ENCODE peak calls at places on chromosomes 5 and 9, in four cellular contexts. Z is H1, X is HepG2, B is K562. A is an unnamed sample.

GRCh38 chr9:22307013-22307711 is 139.5 kb upstream of the DMRTA1 start:
- DNase-seq in Z (no peak), X (peak; percentile 43), B (no peak), A (peak; percentile 54)

GRCh38 chr5:37637165-37637845 is 202.5 kb downstream of the GDNF start:
- DNase-seq in Z (no peak), X (no peak), B (no peak), A (no peak)

GRCh38 chr5:54251981-54252380 is 58.4 kb downstream of the ARL15 start:
- DNase-seq in Z (no peak), X (no peak), B (no peak), A (no peak)

GRCh38 chr5:16152601-16153568 is 26.7 kb downstream of the MARCHF11 start:
- DNase-seq in Z (no peak), X (no peak), B (no peak), A (no peak)

GRCh38 chr5:76175051-76175666 is 92.0 kb downstream of the SV2C start:
- DNase-seq in Z (peak; percentile 71), X (peak; percentile 48), B (peak; percentile 68), A (peak; percentile 46)

GRCh38 chr5:67246108-67246507 is 49.5 kb upstream of the CD180 start:
- DNase-seq in Z (no peak), X (peak; percentile 49), B (peak; percentile 25), A (peak; percentile 53)

GRCh38 chr5:180324633-180324955 is 28.5 kb downstream of the GFPT2 start:
- DNase-seq in Z (no peak), X (no peak), B (no peak), A (no peak)

GRCh38 chr5:155332618-155333017 is 319.1 kb downstream of the KIF4B start:
- DNase-seq in Z (no peak), X (no peak), B (no peak), A (no peak)

GRCh38 chr9:128051932-128052734 is 15.0 kb downstream of the NAIF1 start:
- DNase-seq in Z (no peak), X (no peak), B (no peak), A (peak; percentile 77)

GRCh38 chr9:90965141-90965910 is 163.7 kb downstream of the SYK start:
- DNase-seq in Z (no peak), X (no peak), B (no peak), A (no peak)

GRCh38 chr9:2872941-2873323 is 29.0 kb upstream of the PUM3 start:
- DNase-seq in Z (no peak), X (no peak), B (no peak), A (no peak)

GRCh38 chr5:160199410-160199911 is 29.8 kb upstream of the FABP6 start:
- DNase-seq in Z (peak; percentile 93), X (no peak), B (peak; percentile 89), A (no peak)

GRCh38 chr5:173016621-173017046 is 33.1 kb downstream of the ATP6V0E1 start:
- DNase-seq in Z (no peak), X (peak; percentile 84), B (no peak), A (peak; percentile 79)

GRCh38 chr9:127154390-127155191 is 32.2 kb upstream of the ANGPTL2 start:
- DNase-seq in Z (peak; percentile 33), X (no peak), B (no peak), A (no peak)

GRCh38 chr9:114314881-114315722 is 7.8 kb upstream of the ORM1 start:
- DNase-seq in Z (peak; percentile 40), X (no peak), B (no peak), A (no peak)

GRCh38 chr5:113824307-113824706 is 310.8 kb downstream of the YTHDC2 start:
- DNase-seq in Z (no peak), X (no peak), B (no peak), A (peak; percentile 10)

GRCh38 chr5:67147768-67148167 is 48.8 kb downstream of the CD180 start:
- DNase-seq in Z (no peak), X (peak; percentile 19), B (no peak), A (no peak)

GRCh38 chr5:180950291-180950949 is 38.2 kb upstream of the BTNL3 start:
- DNase-seq in Z (no peak), X (no peak), B (no peak), A (no peak)

GRCh38 chr5:128539038-128539429 is 989 bp upstream of the FBN2 start:
- DNase-seq in Z (no peak), X (no peak), B (no peak), A (no peak)

GRCh38 chr5:36730537-36731216 is 124.3 kb downstream of the SLC1A3 start:
- DNase-seq in Z (no peak), X (no peak), B (no peak), A (no peak)

GRCh38 chr9:26058111-26058895 is 380.1 kb upstream of the TUSC1 start:
- DNase-seq in Z (no peak), X (no peak), B (no peak), A (no peak)

GRCh38 chr5:28391277-28391676 is 1352.9 kb upstream of the CDH9 start:
- DNase-seq in Z (no peak), X (no peak), B (no peak), A (no peak)

GRCh38 chr9:5326893-5327548 is 12.7 kb downstream of the RLN1 start:
- DNase-seq in Z (peak; percentile 64), X (peak; percentile 1), B (no peak), A (no peak)

GRCh38 chr5:144778546-144778945 is 607.9 kb downstream of the KCTD16 start:
- DNase-seq in Z (no peak), X (no peak), B (no peak), A (no peak)

GRCh38 chr5:8848997-8849585 is 696.8 kb downstream of the SEMA5A start:
- DNase-seq in Z (no peak), X (no peak), B (no peak), A (no peak)

GRCh38 chr9:712643-713042 is 128.9 kb upstream of the DMRT1 start:
- DNase-seq in Z (no peak), X (no peak), B (no peak), A (no peak)

GRCh38 chr5:91016322-91016721 is 366.8 kb downstream of the ARRDC3 start:
- DNase-seq in Z (no peak), X (no peak), B (no peak), A (no peak)

GRCh38 chr9:1005043-1005667 is 28.7 kb downstream of the DMRT3 start:
- DNase-seq in Z (no peak), X (peak; percentile 47), B (peak; percentile 7), A (peak; percentile 24)

GRCh38 chr5:37823433-37824152 is 16.2 kb downstream of the GDNF start:
- DNase-seq in Z (no peak), X (no peak), B (no peak), A (no peak)

GRCh38 chr5:137091473-137091872 is 407.7 kb downstream of the SPOCK1 start:
- DNase-seq in Z (no peak), X (no peak), B (no peak), A (no peak)

DNA sequence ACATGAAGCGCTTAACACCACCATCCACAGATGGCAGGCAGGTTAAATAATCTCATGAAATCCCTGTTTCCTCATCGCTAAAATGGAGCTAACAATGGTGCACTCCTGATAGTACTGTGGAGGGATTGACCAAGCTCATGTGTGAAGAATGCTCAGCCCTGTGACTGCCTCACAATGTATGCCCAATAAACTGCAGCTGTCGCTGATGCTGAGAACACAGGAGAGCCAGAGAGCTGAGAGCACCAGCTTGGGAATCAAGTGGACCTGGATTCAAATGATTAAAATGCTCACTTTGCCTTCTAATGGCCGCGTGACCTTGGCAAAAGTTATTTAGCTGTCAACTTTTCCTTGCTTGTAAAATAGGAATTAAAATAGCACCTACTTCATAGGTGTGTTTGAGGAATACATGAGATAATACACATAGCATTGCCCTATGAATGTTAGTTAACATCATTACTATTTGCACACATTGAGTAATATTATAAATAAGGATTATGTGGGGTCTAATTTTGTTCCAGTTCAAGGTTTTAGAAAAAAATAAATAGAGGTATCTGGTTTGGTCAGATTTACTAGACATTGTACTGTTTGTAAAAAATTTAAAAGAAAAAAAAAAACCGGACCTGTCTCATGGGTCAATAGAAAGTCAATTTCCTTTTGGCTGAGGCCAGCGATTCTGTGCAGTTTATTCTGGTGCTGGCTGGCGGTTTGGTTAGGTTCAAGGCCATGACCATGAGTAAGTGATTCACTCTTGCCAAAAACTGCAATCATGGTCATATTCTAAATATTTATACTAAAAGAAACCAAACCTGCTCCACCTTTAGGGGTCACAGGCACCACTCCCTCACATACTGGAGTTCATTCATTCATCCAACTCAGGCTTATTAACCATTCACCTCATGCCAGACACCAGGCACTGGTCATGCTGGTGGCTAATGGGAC is 101.3 kb downstream of the SH3TC2 start:
- DNase-seq in Z (no peak), X (no peak), B (no peak), A (no peak)
- TF ChIP-seq SP1 in Z (no peak), X (no peak), B (no peak), A (no peak)

DNA sequence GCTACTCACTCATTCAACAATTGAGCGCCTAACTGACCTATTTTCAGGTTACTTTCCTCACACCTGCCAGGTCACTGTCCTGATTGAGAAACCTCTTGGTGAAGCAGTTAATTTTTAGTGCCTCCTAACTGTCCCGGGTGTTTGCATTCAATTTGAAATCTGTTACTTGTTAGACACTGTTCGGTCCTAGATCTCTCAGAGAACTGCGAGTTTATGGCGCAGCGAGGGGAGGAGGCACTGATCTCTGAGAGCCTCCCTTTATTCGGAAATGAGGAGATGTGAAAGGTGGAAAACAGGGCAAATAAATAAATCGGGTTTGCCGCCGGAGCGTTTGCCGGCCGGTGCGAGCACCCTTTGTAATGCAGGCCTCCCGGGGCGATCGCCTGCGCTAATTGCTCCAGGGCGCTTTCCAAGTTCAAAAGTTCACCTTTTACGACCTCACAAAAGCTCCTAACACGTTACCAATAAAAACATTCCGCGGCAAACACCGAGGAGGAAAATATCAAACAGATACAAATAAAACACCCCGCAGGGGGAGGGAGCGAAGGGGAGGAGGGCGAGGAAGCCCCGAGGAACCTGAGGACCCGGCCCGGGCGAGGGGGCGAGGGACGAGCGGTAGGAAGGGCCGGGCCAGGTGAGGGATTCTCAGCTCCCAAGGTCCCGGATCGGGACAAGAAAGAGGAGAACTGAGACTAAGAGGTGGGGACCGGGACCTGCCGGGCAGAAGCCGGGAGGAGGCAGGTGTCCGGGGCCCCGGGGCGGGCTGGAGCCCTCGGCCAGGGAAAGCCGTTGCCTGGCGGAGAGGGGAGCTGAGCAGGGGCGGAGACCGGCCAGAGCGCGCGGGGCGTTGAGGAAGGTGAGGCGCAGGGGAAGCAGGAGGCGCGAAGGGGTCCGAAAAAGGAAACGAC is 1.4 kb downstream of the NR6A1 start:
- DNase-seq in Z (peak; percentile 82), X (peak; percentile 51), B (peak; percentile 44), A (peak; percentile 85)
- TF ChIP-seq EZH2 in Z (no peak), X (no peak), B (no peak), A (no peak)

GRCh38 chr5:135830384-135831275 is 3.8 kb upstream of the SLC25A48 start:
- DNase-seq in Z (no peak), X (no peak), B (no peak), A (no peak)

GRCh38 chr5:135827965-135828792 is 6.3 kb upstream of the SLC25A48 start:
- DNase-seq in Z (no peak), X (no peak), B (no peak), A (no peak)

GRCh38 chr5:135828793-135829150 is 5.7 kb upstream of the SLC25A48 start:
- DNase-seq in Z (no peak), X (no peak), B (no peak), A (no peak)

GRCh38 chr5:135829179-135829578 is 5.3 kb upstream of the SLC25A48 start:
- DNase-seq in Z (no peak), X (no peak), B (no peak), A (no peak)

GRCh38 chr5:135829681-135830383 is 4.6 kb upstream of the SLC25A48 start:
- DNase-seq in Z (peak; percentile 86), X (peak; percentile 20), B (peak; percentile 78), A (peak; percentile 63)
- TF ChIP-seq POLR2A in Z (no peak), X (no peak), B (no peak), A (no peak)

DNA sequence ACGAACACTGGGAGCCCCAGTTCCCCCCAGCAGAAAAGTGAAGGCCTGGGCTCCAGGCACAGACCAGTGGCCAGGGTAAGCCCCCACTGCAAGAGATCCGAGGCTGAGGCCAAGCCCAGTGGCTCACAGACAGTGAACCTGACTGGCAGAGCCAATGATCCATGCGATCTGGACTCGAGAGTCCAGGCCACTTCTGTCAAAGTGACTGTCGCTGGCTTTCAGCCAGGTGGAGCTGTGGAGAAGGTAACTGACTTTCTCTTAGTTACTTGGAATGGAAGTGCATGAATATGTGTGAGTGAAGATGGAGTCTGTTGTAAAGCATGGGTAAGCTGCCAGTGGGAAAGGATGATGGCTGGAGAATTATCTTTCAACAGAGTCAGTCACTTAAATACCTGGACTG is 99.7 kb downstream of the GOLPH3 start:
- DNase-seq in Z (no peak), X (peak; percentile 33), B (no peak), A (no peak)
- TF ChIP-seq SP1 in Z (no peak), X (no peak), B (no peak), A (no peak)